ENCODE peak calls at places on chromosomes 6 and 20, in nine cellular contexts. D, N, W, Z, M, E, P, J and L are unnamed samples. For H3K9me3 and H3K27me3, the result is how much of the 10 kb centered on the place peaks cover.

GRCh38 chr6:110514818-110515217 is 38.4 kb upstream of the SLC22A16 start:
- DNase-seq in D (no peak), N (no peak), W (no peak), Z (no peak), M (no peak), E (no peak), P (no peak), J (no peak), L (no peak)

GRCh38 chr20:56014998-56015397 is 9.7 kb upstream of the CBLN4 start:
- DNase-seq in D (no peak), N (no peak), W (no peak), Z (no peak), M (no peak), E (no peak), P (no peak), J (no peak), L (no peak)

GRCh38 chr6:23963137-23963536 is 162.9 kb upstream of the NRSN1 start:
- DNase-seq in D (no peak), N (no peak), W (no peak), Z (no peak), M (no peak), E (no peak), P (no peak), J (no peak), L (no peak)

GRCh38 chr6:26003102-26003694 is 40.6 kb downstream of the TRIM38 start:
- DNase-seq in D (no peak), N (peak), W (peak), Z (no peak), M (no peak), E (peak), P (peak), J (peak), L (no peak)

GRCh38 chr6:166738778-166739654 is 112.0 kb upstream of the RPS6KA2 start:
- DNase-seq in D (no peak), N (no peak), W (no peak), Z (no peak), M (no peak), E (no peak), P (no peak), J (no peak), L (no peak)

GRCh38 chr6:95517004-95517403 is 60.3 kb upstream of the MANEA start:
- DNase-seq in D (no peak), N (no peak), W (no peak), Z (no peak), M (no peak), E (no peak), P (no peak), J (no peak), L (no peak)

GRCh38 chr6:116393430-116393829 is 22.7 kb downstream of the DSE start:
- DNase-seq in D (no peak), N (no peak), W (no peak), Z (no peak), M (no peak), E (no peak), P (no peak), J (no peak), L (no peak)

GRCh38 chr6:167721291-167721690 is 105.4 kb upstream of the AFDN start:
- DNase-seq in D (no peak), N (no peak), W (no peak), Z (no peak), M (no peak), E (no peak), P (no peak), J (no peak), L (no peak)

GRCh38 chr6:7137335-7138106 is 29.8 kb downstream of the RREB1 start:
- DNase-seq in D (peak), N (peak), W (peak), Z (no peak), M (peak), E (peak), P (no peak), J (peak), L (no peak)

GRCh38 chr6:104953410-104953953 is 3.4 kb upstream of the LIN28B start:
- DNase-seq in D (no peak), N (no peak), W (no peak), Z (no peak), M (no peak), E (no peak), P (no peak), J (no peak), L (no peak)

GRCh38 chr20:50172347-50173013 is 18.1 kb upstream of the CEBPB start:
- DNase-seq in D (no peak), N (peak), W (peak), Z (no peak), M (no peak), E (peak), P (no peak), J (peak), L (no peak)

DNA sequence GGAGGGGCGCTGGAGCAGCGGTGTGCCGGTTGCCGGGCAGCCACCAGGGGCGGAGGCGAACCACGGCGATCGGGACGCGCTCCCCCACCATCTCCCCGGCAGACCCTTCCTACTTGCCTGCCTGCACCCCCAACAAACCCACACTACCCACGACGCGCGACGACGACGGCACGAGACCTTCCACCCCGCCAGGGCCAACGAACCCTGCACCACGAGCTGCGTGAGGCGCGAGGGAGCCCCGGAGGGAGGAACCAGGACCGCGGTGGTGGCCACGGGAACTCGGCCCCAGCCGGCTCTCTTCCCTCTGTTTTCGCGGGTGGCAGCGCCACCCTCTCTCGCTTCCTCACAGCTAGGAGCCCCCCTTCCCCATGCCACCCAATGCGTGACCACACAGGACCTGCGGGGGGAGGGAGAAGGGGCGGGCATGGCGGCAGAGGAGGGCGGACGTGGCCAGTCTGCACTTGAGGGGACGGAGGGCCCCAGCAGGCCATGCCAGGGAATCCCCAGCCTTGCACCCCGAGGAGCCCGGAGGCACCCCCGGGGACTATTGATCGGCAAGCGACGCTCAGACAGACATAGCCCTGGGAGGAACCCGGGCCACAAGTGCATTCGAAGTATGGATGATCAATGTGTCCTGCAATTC is 1516.4 kb upstream of the DEFB115 start:
- DNase-seq in D (no peak), N (no peak), W (no peak), Z (no peak), M (no peak), E (no peak), P (no peak), J (no peak), L (no peak)
- H3K9me3 ChIP-seq in D (under half), N (under half), W (under half), Z (under half), M (under half), E (under half), P (under half), J (under half), L (under half)

DNA sequence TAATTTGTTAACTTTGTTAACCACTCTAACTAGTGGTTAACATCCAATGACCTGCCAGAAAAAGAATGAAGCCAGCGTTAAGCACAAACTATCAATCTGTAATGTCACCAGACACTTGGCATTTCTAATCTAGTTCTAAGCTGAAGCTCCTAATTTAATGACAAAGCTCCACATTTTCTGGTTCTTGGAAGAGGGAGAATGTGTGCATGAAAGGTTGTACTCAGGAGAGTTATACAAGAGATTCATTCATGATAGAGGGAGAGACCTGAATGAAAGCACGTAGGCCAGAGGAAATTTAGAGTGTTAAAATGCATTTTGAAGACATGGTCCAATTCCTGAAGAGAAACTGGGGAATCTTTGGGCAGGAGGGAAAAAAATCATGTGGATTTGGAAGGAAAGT is 8.3 kb upstream of the ME1 start:
- DNase-seq in D (no peak), N (no peak), W (no peak), Z (no peak), M (no peak), E (no peak), P (no peak), J (no peak), L (no peak)
- H3K27ac ChIP-seq in D (no peak), N (no peak), W (no peak), Z (no peak), M (no peak), E (no peak), P (no peak), J (no peak), L (no peak)

GRCh38 chr20:64037199-64037497 is 1.2 kb downstream of the C20orf204 start:
- DNase-seq in D (no peak), N (no peak), W (no peak), Z (no peak), M (no peak), E (no peak), P (no peak), J (no peak), L (no peak)

GRCh38 chr20:64035066-64035932 is 683 bp upstream of the C20orf204 start:
- DNase-seq in D (no peak), N (no peak), W (no peak), Z (no peak), M (peak), E (no peak), P (no peak), J (no peak), L (no peak)

GRCh38 chr20:64035933-64036345 is at the start of gene C20orf204:
- DNase-seq in D (no peak), N (no peak), W (no peak), Z (no peak), M (no peak), E (no peak), P (no peak), J (no peak), L (no peak)

GRCh38 chr20:64037498-64038213 is 1.7 kb downstream of the C20orf204 start:
- DNase-seq in D (no peak), N (no peak), W (no peak), Z (no peak), M (no peak), E (no peak), P (no peak), J (no peak), L (no peak)

GRCh38 chr20:64036346-64037198 is 590 bp downstream of the C20orf204 start:
- DNase-seq in D (no peak), N (no peak), W (no peak), Z (no peak), M (no peak), E (no peak), P (no peak), J (peak), L (no peak)
- H3K27me3 ChIP-seq in D (under half), N (under half), W (under half), Z (under half), M (under half), E (under half), P (under half), J (under half), L (under half)

GRCh38 chr20:29314294-29314693 is 1943.2 kb upstream of the DEFB115 start:
- DNase-seq in D (no peak), N (no peak), W (no peak), Z (no peak), M (no peak), E (no peak), P (no peak), J (no peak), L (no peak)
- H3K9me3 ChIP-seq in D (under half), N (under half), W (under half), Z (under half), M (under half), E (under half), P (under half), J (under half), L (under half)

GRCh38 chr20:5865604-5866003 is 84.7 kb downstream of the TRMT6 start:
- DNase-seq in D (no peak), N (no peak), W (peak), Z (no peak), M (no peak), E (no peak), P (no peak), J (no peak), L (no peak)
- H3K27ac ChIP-seq in D (no peak), N (no peak), W (peak), Z (no peak), M (no peak), E (no peak), P (no peak), J (no peak), L (no peak)

DNA sequence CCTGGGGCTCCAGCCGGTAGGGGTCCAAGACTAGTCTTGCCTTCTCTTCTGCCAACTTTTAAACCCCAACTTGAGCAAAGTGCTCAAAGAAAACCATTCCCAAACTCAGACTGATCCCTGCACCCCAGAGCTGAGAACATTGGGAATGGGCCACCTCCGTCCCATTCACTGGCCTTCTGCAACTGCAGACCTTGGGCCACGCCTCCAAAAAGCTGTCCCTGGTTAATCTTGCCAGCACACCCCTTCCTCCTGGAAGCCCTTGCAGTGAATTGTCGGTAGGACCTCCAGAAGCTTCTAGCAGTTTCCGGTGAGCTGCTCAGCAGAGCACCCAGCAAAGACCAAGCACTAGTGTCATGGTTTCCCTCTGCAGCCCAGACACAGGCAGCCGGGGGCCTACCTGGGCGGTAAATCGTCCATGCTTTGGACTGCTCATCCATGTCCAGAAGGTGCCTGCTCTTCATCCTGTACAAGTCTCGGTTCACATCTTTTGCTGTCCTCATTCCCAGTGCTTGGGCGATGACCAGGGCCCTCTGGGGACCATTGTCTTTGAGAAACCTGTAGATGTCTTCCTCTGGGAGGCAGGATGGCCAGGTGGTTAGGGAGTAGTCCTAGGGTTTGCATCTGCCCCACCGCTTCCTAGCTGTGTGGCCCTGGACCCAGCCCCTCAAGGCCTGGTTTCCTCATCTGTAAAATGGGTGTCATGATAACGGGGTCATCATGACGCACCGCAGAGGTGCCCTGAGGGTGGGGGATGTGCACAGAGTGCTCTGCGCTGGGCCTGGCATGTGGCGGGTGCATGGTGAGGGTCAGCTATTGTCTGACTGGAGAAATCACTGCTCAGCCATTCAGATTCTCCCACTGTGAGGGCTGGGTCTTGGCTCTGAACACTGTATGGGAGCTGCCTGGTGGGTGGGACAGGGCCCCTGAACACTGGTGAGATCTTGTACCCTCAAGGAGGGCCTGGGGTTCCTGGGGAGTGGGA is 5.4 kb downstream of the ZBP1 start:
- DNase-seq in D (no peak), N (no peak), W (no peak), Z (no peak), M (no peak), E (no peak), P (no peak), J (no peak), L (no peak)
- H3K27me3 ChIP-seq in D (under half), N (under half), W (under half), Z (under half), M (under half), E (under half), P (under half), J (under half), L (under half)

GRCh38 chr6:142534484-142534883 is 232.7 kb downstream of the ADGRG6 start:
- DNase-seq in D (no peak), N (no peak), W (no peak), Z (no peak), M (no peak), E (no peak), P (no peak), J (no peak), L (no peak)
- H3K9me3 ChIP-seq in D (under half), N (under half), W (under half), Z (under half), M (under half), E (under half), P (under half), J (under half), L (under half)

GRCh38 chr6:19841181-19841580 is 4.0 kb downstream of the ID4 start:
- DNase-seq in D (no peak), N (no peak), W (no peak), Z (no peak), M (no peak), E (peak), P (no peak), J (no peak), L (no peak)

GRCh38 chr6:19838442-19839236 is 1.5 kb downstream of the ID4 start:
- DNase-seq in D (no peak), N (no peak), W (peak), Z (peak), M (no peak), E (peak), P (no peak), J (peak), L (no peak)

GRCh38 chr6:19839237-19839546 is 2.0 kb downstream of the ID4 start:
- DNase-seq in D (no peak), N (no peak), W (no peak), Z (no peak), M (no peak), E (no peak), P (no peak), J (peak), L (no peak)

GRCh38 chr6:19839788-19840187 is 2.6 kb downstream of the ID4 start:
- DNase-seq in D (no peak), N (no peak), W (no peak), Z (no peak), M (no peak), E (no peak), P (no peak), J (no peak), L (no peak)

GRCh38 chr6:19842030-19842429 is 4.9 kb downstream of the ID4 start:
- DNase-seq in D (no peak), N (no peak), W (no peak), Z (no peak), M (no peak), E (no peak), P (no peak), J (no peak), L (no peak)
- H3K27ac ChIP-seq in D (no peak), N (no peak), W (no peak), Z (no peak), M (no peak), E (no peak), P (peak), J (no peak), L (peak)

DNA sequence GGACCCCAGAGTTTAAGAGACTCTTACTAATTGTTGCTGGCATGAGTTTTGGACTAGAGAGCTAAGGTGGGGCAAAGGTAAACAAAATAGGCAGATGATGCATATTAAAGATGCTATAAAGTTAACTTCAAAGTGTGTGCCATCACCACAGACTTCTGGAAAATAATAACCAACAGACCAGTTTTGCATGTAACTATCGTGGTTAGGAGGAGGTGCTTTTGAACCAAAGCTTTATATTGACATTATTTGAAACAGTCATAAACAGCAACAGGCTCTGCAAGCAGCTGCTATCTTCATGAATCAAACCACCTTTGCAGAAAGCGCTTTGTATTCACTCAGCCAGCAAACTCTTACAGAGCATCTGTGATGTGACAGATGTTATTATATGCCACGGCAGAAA is 81.8 kb downstream of the CRYBG1 start:
- DNase-seq in D (no peak), N (no peak), W (no peak), Z (no peak), M (no peak), E (no peak), P (no peak), J (no peak), L (no peak)
- H3K27me3 ChIP-seq in D (under half), N (under half), W (under half), Z (under half), M (under half), E (under half), P (half or more), J (under half), L (under half)